ENCODE peak calls at places on chromosomes 11 and 22, in six cellular contexts. L is IMR-90, X is H9, A is H1, I is mesenchymal stem cell, J is trophoblast cell. Q is an unnamed sample.

GRCh38 chr11:116232364-116232801 is 540.4 kb downstream of the BUD13 start:
- DNase-seq in L (no peak), X (no peak), A (no peak), I (no peak), J (no peak), Q (no peak)

GRCh38 chr11:19060629-19061028 is at the start of gene MRGPRX2:
- DNase-seq in L (no peak), X (no peak), A (no peak), I (no peak), J (no peak), Q (no peak)

GRCh38 chr22:39984006-39984405 is 10.7 kb upstream of the FAM83F start:
- DNase-seq in L (peak), X (no peak), A (no peak), I (peak), J (no peak), Q (no peak)

GRCh38 chr11:125165664-125166346 is 1.3 kb downstream of the PKNOX2 start:
- DNase-seq in L (peak), X (no peak), A (no peak), I (peak), J (no peak), Q (no peak)

GRCh38 chr11:86737752-86738151 is 62.6 kb upstream of the PRSS23 start:
- DNase-seq in L (peak), X (no peak), A (no peak), I (peak), J (no peak), Q (no peak)

GRCh38 chr11:64134963-64135362 is 30.9 kb downstream of the MACROD1 start:
- DNase-seq in L (no peak), X (no peak), A (no peak), I (no peak), J (no peak), Q (no peak)

GRCh38 chr11:130000552-130001176 is 2.0 kb downstream of the PRDM10 start:
- DNase-seq in L (no peak), X (no peak), A (no peak), I (no peak), J (no peak), Q (no peak)

GRCh38 chr11:64688534-64688982 is 34.4 kb downstream of the NRXN2 start:
- DNase-seq in L (peak), X (peak), A (peak), I (peak), J (peak), Q (peak)

GRCh38 chr11:61026121-61027031 is 54.9 kb downstream of the CD6 start:
- DNase-seq in L (no peak), X (no peak), A (no peak), I (no peak), J (no peak), Q (no peak)

GRCh38 chr22:45987462-45987861 is 10.5 kb upstream of the WNT7B start:
- DNase-seq in L (no peak), X (peak), A (no peak), I (no peak), J (no peak), Q (no peak)

GRCh38 chr22:36435516-36436415 is 45.7 kb downstream of the TXN2 start:
- DNase-seq in L (no peak), X (peak), A (peak), I (peak), J (peak), Q (no peak)

GRCh38 chr11:75273989-75274391 is 33.4 kb downstream of the TPBGL start:
- DNase-seq in L (no peak), X (peak), A (no peak), I (no peak), J (no peak), Q (no peak)

GRCh38 chr11:27886765-27887328 is 186.6 kb upstream of the BDNF start:
- DNase-seq in L (no peak), X (no peak), A (no peak), I (no peak), J (no peak), Q (no peak)

GRCh38 chr22:42683599-42684283 is 34.5 kb upstream of the CYB5R3 start:
- DNase-seq in L (no peak), X (no peak), A (no peak), I (no peak), J (no peak), Q (no peak)

GRCh38 chr11:1992111-1992510 is 5.5 kb downstream of the H19 start:
- DNase-seq in L (no peak), X (no peak), A (peak), I (no peak), J (no peak), Q (no peak)

GRCh38 chr11:71504526-71504925 is 22.5 kb upstream of the KRTAP5-7 start:
- DNase-seq in L (no peak), X (no peak), A (peak), I (no peak), J (no peak), Q (peak)

GRCh38 chr11:46475926-46476545 is 84.5 kb upstream of the CHRM4 start:
- DNase-seq in L (no peak), X (no peak), A (no peak), I (no peak), J (no peak), Q (no peak)

GRCh38 chr22:26404851-26405357 is 24.2 kb upstream of the ASPHD2 start:
- DNase-seq in L (no peak), X (no peak), A (no peak), I (no peak), J (peak), Q (no peak)

GRCh38 chr11:79400206-79400605 is 40.6 kb downstream of the TENM4 start:
- DNase-seq in L (no peak), X (no peak), A (no peak), I (no peak), J (no peak), Q (no peak)

GRCh38 chr22:50529416-50530279 is at the start of gene TYMP:
- DNase-seq in L (no peak), X (no peak), A (peak), I (peak), J (peak), Q (no peak)

GRCh38 chr22:49673048-49673447 is 154.6 kb downstream of the BRD1 start:
- DNase-seq in L (no peak), X (no peak), A (peak), I (no peak), J (no peak), Q (no peak)

GRCh38 chr11:104946907-104947306 is 21.5 kb downstream of the CASP4 start:
- DNase-seq in L (peak), X (no peak), A (no peak), I (peak), J (peak), Q (no peak)

GRCh38 chr11:114285599-114285998 is 10.6 kb upstream of the NNMT start:
- DNase-seq in L (peak), X (no peak), A (peak), I (peak), J (peak), Q (no peak)

DNA sequence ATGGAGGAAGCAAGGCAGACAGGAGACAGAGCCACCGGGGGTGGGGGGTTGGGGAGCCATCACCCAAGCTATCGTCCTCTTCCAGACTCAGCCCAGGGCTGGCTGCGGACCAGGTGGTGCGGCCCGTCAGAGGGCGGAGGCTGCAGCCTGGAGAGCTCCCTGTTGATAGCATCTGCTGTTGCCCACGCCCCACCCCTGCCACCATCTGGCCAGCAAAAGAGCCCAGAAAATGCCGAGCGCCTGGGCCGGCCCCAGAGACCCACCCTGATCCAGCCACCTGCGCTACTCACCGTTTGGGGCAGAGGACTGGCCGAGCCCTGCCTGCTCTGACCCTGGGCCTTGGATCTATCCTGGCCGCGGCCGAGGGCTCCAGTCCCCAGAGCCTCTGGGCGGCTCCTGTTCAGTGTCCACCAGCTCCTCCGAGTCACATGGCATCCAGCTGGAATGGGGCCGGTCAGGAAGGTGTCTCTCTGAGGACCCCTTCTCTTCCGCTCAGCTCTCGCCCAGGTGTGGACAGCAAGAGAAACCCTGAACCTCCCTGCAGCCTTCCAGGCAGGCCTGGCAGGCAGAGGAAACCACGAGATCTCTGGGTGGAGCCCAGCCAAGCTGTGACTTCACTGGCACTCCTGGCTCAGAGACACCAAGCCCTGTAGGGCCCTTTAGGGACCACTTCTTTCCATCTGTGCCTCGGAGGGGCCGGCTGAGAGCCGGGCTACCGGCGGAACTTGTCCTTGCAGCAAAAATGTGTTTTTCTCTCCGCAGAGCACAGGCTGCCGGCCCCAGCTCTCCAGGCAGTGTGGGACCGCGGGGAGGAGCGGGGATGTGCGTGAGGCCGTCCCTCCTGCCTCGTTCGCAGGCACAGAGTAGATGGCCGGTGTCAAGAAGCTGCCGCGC is at the start of gene MRGPRE:
- DNase-seq in L (no peak), X (peak), A (no peak), I (no peak), J (no peak), Q (no peak)
- H2AFZ ChIP-seq in L (no peak), X (no peak), A (peak), I (no peak), J (no peak), Q (no peak)

GRCh38 chr11:9613118-9613829 is 39.8 kb downstream of the WEE1 start:
- DNase-seq in L (peak), X (peak), A (peak), I (peak), J (peak), Q (peak)
- H2BK120ac ChIP-seq in L (peak), X (no peak), A (no peak), I (peak), J (peak), Q (peak)

DNA sequence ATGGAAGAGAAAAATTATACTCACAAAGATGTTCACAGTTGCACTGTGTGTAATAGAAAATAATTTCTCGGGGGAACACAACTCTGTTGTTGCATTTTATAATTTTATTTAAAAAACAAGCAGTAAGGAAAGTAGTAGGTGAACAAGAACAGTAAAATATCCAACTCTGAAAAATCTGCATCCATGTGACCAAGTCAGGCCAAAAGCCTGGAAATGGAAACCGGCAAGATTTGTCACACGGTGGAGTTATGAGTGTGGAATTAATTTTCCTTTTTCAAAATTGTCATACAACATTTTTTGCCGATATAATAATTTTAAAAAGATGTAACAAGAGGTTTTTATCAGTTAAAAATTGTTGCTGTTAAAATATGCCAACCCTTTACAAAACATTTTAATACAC is 1421.5 kb downstream of the BRD1 start:
- DNase-seq in L (no peak), X (no peak), A (no peak), I (no peak), J (no peak), Q (no peak)
- H2AFZ ChIP-seq in L (no peak), X (no peak), A (no peak), I (no peak), J (no peak), Q (no peak)

GRCh38 chr11:94739331-94739730 is 28.8 kb upstream of the AMOTL1 start:
- DNase-seq in L (no peak), X (no peak), A (no peak), I (no peak), J (no peak), Q (no peak)
- H2BK120ac ChIP-seq in L (no peak), X (no peak), A (no peak), I (no peak), J (no peak), Q (no peak)

DNA sequence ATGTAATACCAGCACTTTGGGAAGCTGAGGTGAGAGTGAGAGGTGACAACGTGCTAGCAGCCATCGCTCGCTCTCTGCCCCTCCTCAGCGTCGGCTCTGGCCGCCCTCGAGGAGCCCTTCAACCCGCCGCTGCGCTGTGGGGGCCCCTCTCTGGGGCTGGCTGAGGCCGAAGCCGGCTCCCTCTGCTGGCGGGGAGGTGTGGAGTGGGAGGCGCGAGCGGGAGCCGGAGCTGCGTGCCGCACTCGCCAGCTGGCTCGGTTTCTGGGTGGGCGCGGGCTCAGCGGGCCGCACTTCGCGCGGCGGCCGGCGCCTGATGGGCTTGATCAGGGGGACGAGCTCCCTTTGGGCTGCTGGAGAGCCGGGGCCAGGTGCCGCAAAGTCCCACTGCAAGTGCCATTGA is 98.9 kb upstream of the UBASH3B start:
- DNase-seq in L (no peak), X (peak), A (peak), I (no peak), J (no peak), Q (no peak)
- H2AFZ ChIP-seq in L (peak), X (no peak), A (peak), I (no peak), J (no peak), Q (no peak)

GRCh38 chr11:118436639-118437045 is 350 bp downstream of the KMT2A start:
- DNase-seq in L (peak), X (peak), A (peak), I (peak), J (peak), Q (peak)
- H2BK120ac ChIP-seq in L (no peak), X (no peak), A (no peak), I (peak), J (peak), Q (no peak)

GRCh38 chr11:113077379-113077778 is 116.2 kb downstream of the NCAM1 start:
- DNase-seq in L (no peak), X (no peak), A (no peak), I (no peak), J (no peak), Q (no peak)
- H2AFZ ChIP-seq in L (no peak), X (no peak), A (no peak), I (no peak), J (no peak), Q (no peak)

DNA sequence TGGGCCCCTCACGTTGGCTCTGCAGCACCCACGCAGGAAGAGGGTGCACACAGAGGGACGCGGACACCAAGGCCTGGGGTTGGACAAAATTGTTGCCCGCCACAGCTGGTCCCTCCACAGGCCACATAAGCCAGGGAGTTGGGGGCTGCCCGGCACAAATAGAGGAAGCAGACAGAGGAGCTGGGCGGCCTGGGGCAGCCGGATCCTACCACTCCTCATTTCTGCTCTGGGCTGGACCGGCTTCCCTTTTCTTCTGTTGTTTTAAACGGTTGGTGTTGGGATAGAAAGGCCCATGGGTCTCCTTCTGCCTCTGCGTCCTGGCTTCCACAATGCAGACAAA is 36.4 kb upstream of the LINC01488 start:
- DNase-seq in L (no peak), X (no peak), A (no peak), I (no peak), J (no peak), Q (no peak)
- H2BK120ac ChIP-seq in L (peak), X (no peak), A (peak), I (peak), J (peak), Q (peak)

DNA sequence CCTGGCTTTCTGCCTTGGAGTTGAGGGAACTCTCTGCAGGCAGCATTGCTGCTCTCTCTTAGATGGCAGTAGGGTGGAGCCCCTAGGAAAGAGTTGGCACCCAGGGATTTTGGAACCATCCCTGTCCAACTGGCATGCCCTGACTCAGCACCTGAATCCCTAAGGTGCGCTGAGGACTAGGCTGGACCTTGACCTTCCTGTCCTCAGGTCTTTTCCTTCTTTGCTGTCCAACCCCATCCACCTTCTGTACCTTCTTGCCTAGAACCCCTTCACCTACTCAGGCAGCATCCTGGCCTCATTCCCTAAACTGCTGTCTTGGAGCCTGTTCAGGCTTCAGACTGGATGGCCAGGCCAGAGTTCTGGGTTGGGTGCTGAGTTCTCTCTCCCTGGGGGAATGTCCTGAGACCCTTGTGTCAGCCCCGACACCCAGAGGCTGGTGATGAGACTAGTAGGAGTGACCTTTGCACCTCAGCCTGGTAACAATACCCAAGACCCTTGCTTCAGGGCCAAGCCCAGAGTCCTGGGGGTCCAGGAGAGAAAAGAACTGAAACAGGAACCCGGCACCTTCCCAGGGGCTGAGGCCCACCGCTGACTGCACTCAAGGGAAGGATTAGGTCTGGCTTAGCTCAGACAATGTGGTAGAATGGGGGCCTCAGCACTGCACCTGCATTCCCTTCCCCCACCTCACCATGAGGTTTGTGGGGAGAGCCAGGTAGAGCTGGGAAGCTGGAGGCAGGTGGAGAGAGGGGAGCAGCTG is 2.6 kb upstream of the POLD4 start:
- DNase-seq in L (no peak), X (no peak), A (no peak), I (no peak), J (no peak), Q (no peak)
- H2AFZ ChIP-seq in L (peak), X (no peak), A (no peak), I (no peak), J (no peak), Q (no peak)

Q was measured in neuronal stem cell.